ENCODE peak calls at places on chromosomes 16 and 17, in five cellular contexts. O is K562, J is HCT116, P is HepG2, E is SK-N-SH. W is an unnamed sample.

GRCh38 chr16:3651461-3652372 is 2.8 kb upstream of the DNASE1 start:
- DNase-seq in O (no peak), J (no peak), P (no peak), E (no peak), W (no peak)

GRCh38 chr17:35865412-35866355 is 3.0 kb downstream of the HEATR9 start:
- DNase-seq in O (no peak), J (no peak), P (peak; percentile 27), E (no peak), W (no peak)

GRCh38 chr16:85519540-85520231 is 93.4 kb upstream of the GSE1 start:
- DNase-seq in O (no peak), J (no peak), P (no peak), E (no peak), W (no peak)

GRCh38 chr17:58755269-58755576 is 431 bp upstream of the PPM1E start:
- DNase-seq in O (no peak), J (no peak), P (no peak), E (no peak), W (no peak)

GRCh38 chr16:27754788-27755690 is 205.1 kb downstream of the KATNIP start:
- DNase-seq in O (peak; percentile 68), J (no peak), P (peak; percentile 26), E (no peak), W (no peak)

GRCh38 chr17:63442549-63443035 is 3.5 kb downstream of the CYB561 start:
- DNase-seq in O (peak; percentile 32), J (no peak), P (no peak), E (peak; percentile 92), W (no peak)

GRCh38 chr16:10386517-10387377 is 886 bp downstream of the ATF7IP2 start:
- DNase-seq in O (no peak), J (no peak), P (peak; percentile 51), E (no peak), W (peak; percentile 5)

GRCh38 chr17:32158870-32159585 is 16.7 kb downstream of the RHOT1 start:
- DNase-seq in O (no peak), J (no peak), P (no peak), E (no peak), W (no peak)

GRCh38 chr16:8194795-8195194 is 395.5 kb downstream of the TMEM114 start:
- DNase-seq in O (peak; percentile 68), J (no peak), P (no peak), E (peak; percentile 10), W (no peak)

GRCh38 chr17:60354223-60354622 is 37.7 kb downstream of the USP32 start:
- DNase-seq in O (no peak), J (no peak), P (peak; percentile 38), E (no peak), W (no peak)

GRCh38 chr17:34401165-34401564 is 38.1 kb upstream of the CCL1 start:
- DNase-seq in O (no peak), J (no peak), P (no peak), E (no peak), W (no peak)

GRCh38 chr16:71431176-71431575 is 10.7 kb downstream of the TLE7 start:
- DNase-seq in O (no peak), J (no peak), P (no peak), E (no peak), W (no peak)

GRCh38 chr17:64077409-64077808 is 52.5 kb downstream of the ERN1 start:
- DNase-seq in O (no peak), J (no peak), P (no peak), E (no peak), W (no peak)

GRCh38 chr17:40422990-40423611 is 5.4 kb upstream of the TOP2A start:
- DNase-seq in O (peak; percentile 54), J (peak; percentile 38), P (no peak), E (no peak), W (no peak)

GRCh38 chr16:15610369-15610871 is 32.5 kb downstream of the MARF1 start:
- DNase-seq in O (no peak), J (no peak), P (peak; percentile 89), E (no peak), W (no peak)

GRCh38 chr17:4230142-4230541 is 33.6 kb downstream of the ANKFY1 start:
- DNase-seq in O (no peak), J (peak; percentile 31), P (no peak), E (no peak), W (no peak)

GRCh38 chr17:44543213-44543904 is 13.9 kb upstream of the FZD2 start:
- DNase-seq in O (no peak), J (no peak), P (peak; percentile 64), E (no peak), W (no peak)

GRCh38 chr16:12356622-12357365 is 380.3 kb downstream of the SNX29 start:
- DNase-seq in O (peak; percentile 34), J (no peak), P (no peak), E (no peak), W (no peak)

GRCh38 chr17:49216953-49217650 is 6.6 kb downstream of the ABI3 start:
- DNase-seq in O (peak; percentile 35), J (no peak), P (no peak), E (peak; percentile 40), W (no peak)

GRCh38 chr17:77465358-77466041 is 324.7 kb downstream of the SEC14L1 start:
- DNase-seq in O (no peak), J (no peak), P (no peak), E (no peak), W (peak; percentile 86)

GRCh38 chr17:5896215-5896614 is 174.0 kb upstream of the WSCD1 start:
- DNase-seq in O (no peak), J (no peak), P (no peak), E (no peak), W (no peak)

GRCh38 chr16:22375117-22375962 is 921 bp upstream of the CDR2 start:
- DNase-seq in O (no peak), J (no peak), P (peak; percentile 42), E (peak; percentile 25), W (no peak)

DNA sequence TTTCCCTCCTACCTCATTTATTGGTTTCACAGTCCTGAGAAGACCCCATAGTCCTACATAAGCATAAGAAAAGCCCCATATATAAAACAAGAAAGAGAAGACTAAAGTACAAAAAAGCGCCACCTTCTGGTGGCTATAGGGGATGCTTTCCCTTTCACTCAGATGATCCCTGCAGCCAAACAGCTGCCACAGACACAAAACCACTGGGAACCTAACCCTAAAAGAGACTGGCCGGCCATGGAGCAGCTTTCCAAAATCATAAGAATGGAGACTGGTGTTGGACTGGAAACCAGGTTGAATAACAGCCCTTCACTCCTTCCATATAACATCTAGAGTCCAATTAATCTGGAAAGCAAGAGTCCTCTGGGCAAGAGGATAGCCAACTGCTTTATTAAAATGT is 11.4 kb downstream of the DYNC1LI2 start:
- DNase-seq in O (peak; percentile 61), J (no peak), P (peak; percentile 39), E (peak; percentile 69), W (no peak)
- TF ChIP-seq ZBTB33 in O (no peak), J (no peak), P (no peak), E (no peak), W (no peak)

GRCh38 chr17:19805006-19805405 is 56.9 kb upstream of the ALDH3A1 start:
- DNase-seq in O (no peak), J (no peak), P (no peak), E (no peak), W (no peak)

GRCh38 chr17:19796457-19796856 is 48.4 kb upstream of the ALDH3A1 start:
- DNase-seq in O (no peak), J (no peak), P (no peak), E (no peak), W (no peak)

GRCh38 chr17:19800571-19800970 is 52.5 kb upstream of the ALDH3A1 start:
- DNase-seq in O (no peak), J (no peak), P (no peak), E (no peak), W (no peak)

GRCh38 chr17:19799796-19800195 is 51.7 kb upstream of the ALDH3A1 start:
- DNase-seq in O (no peak), J (no peak), P (no peak), E (no peak), W (no peak)
- TF ChIP-seq ZBTB33 in O (no peak), J (no peak), P (no peak), E (no peak), W (no peak)

GRCh38 chr16:694863-695354 is 4.7 kb upstream of the WDR24 start:
- DNase-seq in O (peak; percentile 90), J (no peak), P (no peak), E (no peak), W (no peak)

GRCh38 chr16:700684-701584 is 4.7 kb downstream of the FBXL16 start:
- DNase-seq in O (peak; percentile 75), J (no peak), P (no peak), E (no peak), W (no peak)

GRCh38 chr16:702341-702740 is 3.3 kb downstream of the FBXL16 start:
- DNase-seq in O (no peak), J (no peak), P (no peak), E (no peak), W (no peak)

GRCh38 chr16:695355-696089 is 5.3 kb upstream of the WDR24 start:
- DNase-seq in O (peak; percentile 63), J (no peak), P (no peak), E (no peak), W (no peak)

DNA sequence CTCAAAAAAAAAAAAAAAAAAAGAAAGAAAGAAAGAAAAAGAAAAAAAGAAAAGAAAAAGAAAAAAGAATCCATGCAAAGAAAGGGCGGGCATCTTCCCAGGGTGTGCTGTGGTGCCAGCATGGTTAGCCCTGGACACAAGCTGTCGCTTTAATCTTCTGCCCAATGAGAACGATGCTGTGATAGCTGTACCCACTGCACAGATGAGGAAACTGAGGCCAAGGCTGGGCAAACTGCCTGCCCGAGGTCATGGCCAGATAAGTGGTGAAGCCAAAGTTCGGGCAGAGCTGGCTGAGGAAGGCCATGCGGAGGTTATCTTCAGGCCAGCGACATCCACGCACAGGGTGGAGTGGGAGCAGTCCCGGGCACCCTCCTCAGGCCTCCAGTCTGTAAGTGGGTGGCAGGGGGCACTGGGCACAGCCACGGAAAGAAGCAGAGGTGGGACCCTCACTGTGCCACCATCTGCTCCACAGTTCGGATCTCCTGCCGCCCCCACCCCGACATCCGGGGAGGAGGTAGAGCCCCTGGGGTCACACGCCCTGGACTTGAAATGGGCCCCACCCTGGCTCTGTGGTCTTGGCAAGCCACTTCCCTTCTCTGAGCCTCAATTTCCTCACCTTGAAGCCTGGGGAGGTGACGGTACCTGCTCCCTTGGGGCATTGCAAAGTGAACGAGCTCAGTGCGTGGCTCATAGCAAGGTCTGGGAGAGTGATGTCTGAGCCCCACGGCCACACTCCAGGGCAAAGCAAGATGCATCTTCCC is 6.5 kb downstream of the FBXL16 start:
- DNase-seq in O (no peak), J (no peak), P (no peak), E (no peak), W (no peak)
- TF ChIP-seq ZBTB33 in O (no peak), J (no peak), P (no peak), E (no peak), W (no peak)

DNA sequence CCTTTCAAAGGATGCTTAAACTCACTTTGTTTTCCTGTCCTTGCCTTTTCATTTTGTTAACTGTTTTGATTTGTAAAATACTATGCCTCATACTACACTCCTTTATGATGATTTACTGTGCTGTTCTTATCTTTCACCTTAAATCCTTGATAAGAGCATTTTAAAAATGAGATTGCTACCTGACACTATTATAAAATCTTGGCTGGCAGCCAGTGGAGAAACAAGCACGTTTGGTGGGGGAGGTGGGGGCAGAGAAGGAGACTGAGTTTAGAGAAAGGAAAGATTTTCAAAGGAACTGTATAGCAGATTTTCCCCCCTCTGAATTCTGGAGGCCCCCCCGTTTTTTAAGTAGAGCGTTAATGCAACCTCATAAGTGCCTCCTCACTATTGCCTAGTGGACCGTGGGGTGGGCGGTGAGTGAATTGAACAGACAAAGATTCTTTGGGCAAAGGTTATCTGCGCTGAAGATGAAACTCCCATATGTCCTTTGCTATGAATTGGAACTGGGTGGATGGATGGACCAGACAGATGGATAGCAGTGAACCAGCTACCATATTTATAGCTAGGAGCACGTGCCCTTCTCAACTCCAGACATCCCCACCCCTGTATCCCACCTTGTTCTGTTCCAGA is 200.2 kb downstream of the CCDC182 start:
- DNase-seq in O (no peak), J (no peak), P (no peak), E (peak; percentile 47), W (no peak)
- TF ChIP-seq ZBTB33 in O (no peak), J (no peak), P (no peak), E (no peak), W (no peak)

GRCh38 chr16:68086860-68087268 is 1.7 kb downstream of the NFATC3 start:
- DNase-seq in O (no peak), J (no peak), P (no peak), E (no peak), W (no peak)
- TF ChIP-seq ZBTB33 in O (no peak), J (no peak), P (no peak), E (no peak), W (no peak)

W was measured in GM12878.